ENCODE peak calls at places on chromosomes 3 and 15, in five cellular contexts. Y is activated naive CD4-positive, alpha-beta T cell; H is Daoy; W is pons; M is non-pigmented ciliary epithelial cell. R is an unnamed sample.

GRCh38 chr3:2589336-2589969 is 490.8 kb downstream of the CNTN4 start:
- DNase-seq in H (peak), M (no peak), W (no peak), Y (no peak), R (no peak)

GRCh38 chr15:90354986-90355385 is 2.9 kb downstream of the ZNF774 start:
- DNase-seq in H (no peak), W (no peak), M (no peak), Y (no peak), R (no peak)

GRCh38 chr3:188343894-188344293 is 189.9 kb downstream of the LPP start:
- DNase-seq in H (no peak), M (no peak), W (no peak), Y (no peak), R (no peak)

GRCh38 chr3:123483146-123483545 is 34.3 kb upstream of the ADCY5 start:
- DNase-seq in Y (no peak), H (no peak), M (no peak), W (no peak), R (no peak)

GRCh38 chr3:20924646-20925395 is 738.8 kb upstream of the SGO1 start:
- DNase-seq in H (no peak), W (peak), Y (no peak), M (no peak), R (no peak)

GRCh38 chr3:47413751-47414150 is 32.9 kb downstream of the PTPN23 start:
- DNase-seq in M (no peak), H (no peak), Y (no peak), W (peak), R (no peak)

GRCh38 chr15:80906159-80906775 is 83.4 kb downstream of the MESD start:
- DNase-seq in W (no peak), H (peak), M (no peak), Y (no peak), R (no peak)

GRCh38 chr3:9820944-9821343 is 10.9 kb downstream of the TTLL3 start:
- DNase-seq in H (no peak), Y (no peak), W (no peak), M (no peak), R (no peak)

GRCh38 chr3:186909078-186909853 is 21.1 kb upstream of the ST6GAL1 start:
- DNase-seq in Y (peak), H (peak), M (no peak), W (no peak), R (no peak)

GRCh38 chr3:197523551-197523950 is 32.2 kb downstream of the BDH1 start:
- DNase-seq in M (no peak), W (no peak), Y (no peak), H (no peak), R (no peak)

GRCh38 chr3:27568393-27568792 is 84.2 kb upstream of the SLC4A7 start:
- DNase-seq in M (no peak), Y (no peak), H (peak), W (peak), R (no peak)

GRCh38 chr3:177338697-177339219 is 141.5 kb upstream of the TBL1XR1 start:
- DNase-seq in H (no peak), W (peak), Y (no peak), M (no peak), R (no peak)

GRCh38 chr3:138356666-138357409 is 8.5 kb downstream of the MRAS start:
- DNase-seq in Y (no peak), W (peak), M (no peak), H (no peak), R (no peak)

GRCh38 chr15:27592036-27592725 is 506.9 kb downstream of the OCA2 start:
- DNase-seq in W (no peak), Y (no peak), M (peak), H (no peak), R (no peak)

GRCh38 chr3:195460355-195460754 is 17.5 kb upstream of the ACAP2 start:
- DNase-seq in H (no peak), M (no peak), W (no peak), Y (no peak), R (no peak)

GRCh38 chr3:138365991-138366759 is 17.8 kb downstream of the MRAS start:
- DNase-seq in H (no peak), Y (no peak), M (no peak), W (no peak), R (no peak)

GRCh38 chr3:102530443-102531195 is 95.8 kb downstream of the ZPLD1 start:
- DNase-seq in Y (no peak), H (peak), W (no peak), M (no peak), R (no peak)

GRCh38 chr3:128846501-128846900 is 32.9 kb upstream of the ACAD9 start:
- DNase-seq in H (no peak), Y (no peak), M (no peak), W (no peak), R (no peak)

GRCh38 chr3:100682056-100682853 is 27.0 kb upstream of the TFG start:
- DNase-seq in H (peak), Y (no peak), W (no peak), M (no peak), R (no peak)